ENCODE peak calls at places on chromosomes 6 and 20, in ten cellular contexts. J is naive thymus-derived CD4-positive, alpha-beta T cell; G is tibial nerve; I is fibroblast of lung; Z is left ventricle myocardium inferior; Y is neural progenitor cell; M is keratinocyte; T is tibial artery; O is lung; F is adrenal gland. H is an unnamed sample. For H3K4me1 and H3K27me3, the result is how much of the 10 kb centered on the place peaks cover.

GRCh38 chr6:34170341-34170740 is 24.5 kb upstream of the GRM4 start:
- DNase-seq in J (no peak), G (no peak), I (peak), Z (no peak), Y (no peak), M (no peak), T (no peak), O (no peak), F (no peak), H (no peak)

GRCh38 chr20:32559753-32560380 is 25.3 kb downstream of the NOL4L start:
- DNase-seq in J (no peak), G (no peak), I (no peak), Z (no peak), Y (peak), M (no peak), T (no peak), O (no peak), F (no peak), H (no peak)

GRCh38 chr20:5488823-5489222 is 172.1 kb upstream of the PROKR2 start:
- DNase-seq in J (no peak), G (no peak), I (no peak), Z (no peak), Y (no peak), M (no peak), T (no peak), O (no peak), F (no peak), H (no peak)

GRCh38 chr6:55014321-55015088 is 159.8 kb upstream of the HCRTR2 start:
- DNase-seq in J (no peak), G (no peak), I (peak), Z (no peak), Y (no peak), M (no peak), T (no peak), O (no peak), F (no peak), H (no peak)

GRCh38 chr6:31525932-31526591 is 2.7 kb upstream of the MCCD1 start:
- DNase-seq in J (no peak), G (no peak), I (no peak), Z (no peak), Y (no peak), M (no peak), T (no peak), O (no peak), F (no peak), H (no peak)

GRCh38 chr6:167420177-167420576 is 95.3 kb downstream of the TTLL2 start:
- DNase-seq in J (no peak), G (no peak), I (no peak), Z (no peak), Y (peak), M (no peak), T (no peak), O (no peak), F (no peak), H (no peak)

GRCh38 chr6:83853178-83853967 is at the start of gene RIPPLY2:
- DNase-seq in J (no peak), G (no peak), I (peak), Z (peak), Y (peak), M (no peak), T (peak), O (no peak), F (no peak), H (peak)

GRCh38 chr20:45010399-45010828 is 44.1 kb downstream of the STK4 start:
- DNase-seq in J (no peak), G (no peak), I (peak), Z (no peak), Y (no peak), M (no peak), T (no peak), O (no peak), F (no peak), H (no peak)

GRCh38 chr20:32524871-32525501 is 60.1 kb downstream of the NOL4L start:
- DNase-seq in J (no peak), G (peak), I (no peak), Z (peak), Y (no peak), M (no peak), T (peak), O (no peak), F (peak), H (no peak)

GRCh38 chr6:47094351-47094925 is 52.3 kb upstream of the ADGRF1 start:
- DNase-seq in J (no peak), G (no peak), I (no peak), Z (no peak), Y (no peak), M (no peak), T (no peak), O (no peak), F (no peak), H (no peak)

GRCh38 chr6:21159465-21159864 is 434.1 kb upstream of the SOX4 start:
- DNase-seq in J (no peak), G (no peak), I (no peak), Z (no peak), Y (no peak), M (no peak), T (no peak), O (no peak), F (no peak), H (no peak)

GRCh38 chr6:78598966-78599365 is 268.4 kb upstream of the IRAK1BP1 start:
- DNase-seq in J (no peak), G (peak), I (peak), Z (no peak), Y (no peak), M (peak), T (no peak), O (no peak), F (no peak), H (no peak)

GRCh38 chr6:71419954-71420692 is 131.5 kb downstream of the OGFRL1 start:
- DNase-seq in J (no peak), G (peak), I (peak), Z (peak), Y (peak), M (no peak), T (peak), O (peak), F (peak), H (no peak)

GRCh38 chr6:125421853-125422252 is 120.1 kb upstream of the HDDC2 start:
- DNase-seq in J (no peak), G (peak), I (no peak), Z (peak), Y (peak), M (no peak), T (peak), O (no peak), F (no peak), H (no peak)

GRCh38 chr20:62872863-62873261 is 11.2 kb upstream of the TCFL5 start:
- DNase-seq in J (no peak), G (no peak), I (no peak), Z (no peak), Y (no peak), M (no peak), T (no peak), O (no peak), F (no peak), H (no peak)
- H3K4me1 ChIP-seq in J (under half), G (under half), I (under half), Z (under half), Y (under half), M (under half), T (under half), O (under half), F (under half), H (under half)

GRCh38 chr6:81962198-81962597 is 209.7 kb upstream of the TENT5A start:
- DNase-seq in J (no peak), G (no peak), I (peak), Z (no peak), Y (no peak), M (no peak), T (no peak), O (no peak), F (no peak), H (no peak)
- H3K27me3 ChIP-seq in J (under half), G (under half), I (under half), Z (under half), Y (under half), M (under half), T (under half), O (under half), F (under half), H (under half)

GRCh38 chr20:63708301-63709148 is 686 bp downstream of the ZGPAT start:
- DNase-seq in J (no peak), G (no peak), I (no peak), Z (no peak), Y (peak), M (no peak), T (peak), O (no peak), F (peak), H (no peak)

GRCh38 chr20:63705232-63706026 is 2.3 kb downstream of the ARFRP1 start:
- DNase-seq in J (no peak), G (no peak), I (no peak), Z (no peak), Y (no peak), M (no peak), T (peak), O (no peak), F (no peak), H (no peak)

GRCh38 chr20:63706027-63706695 is 1.6 kb downstream of the ARFRP1 start:
- DNase-seq in J (no peak), G (no peak), I (no peak), Z (no peak), Y (no peak), M (no peak), T (peak), O (peak), F (peak), H (no peak)

GRCh38 chr20:63707558-63708300 is at the start of the genes ARFRP1 and ZGPAT:
- DNase-seq in J (peak), G (peak), I (peak), Z (peak), Y (peak), M (no peak), T (peak), O (peak), F (peak), H (peak)

GRCh38 chr20:63706852-63707557 is 771 bp downstream of the ARFRP1 start:
- DNase-seq in J (peak), G (no peak), I (peak), Z (no peak), Y (peak), M (no peak), T (peak), O (peak), F (peak), H (peak)
- H3K27ac ChIP-seq in J (peak), G (peak), I (peak), Z (peak), Y (no peak), M (peak), T (peak), O (peak), F (peak), H (peak)

GRCh38 chr6:158660331-158660730 is 10.5 kb downstream of the SYTL3 start:
- DNase-seq in J (peak), G (no peak), I (peak), Z (no peak), Y (peak), M (no peak), T (no peak), O (no peak), F (no peak), H (peak)

GRCh38 chr6:158654498-158654897 is 4.6 kb downstream of the SYTL3 start:
- DNase-seq in J (no peak), G (no peak), I (peak), Z (peak), Y (no peak), M (no peak), T (peak), O (peak), F (peak), H (no peak)

GRCh38 chr6:158655569-158656450 is 6.0 kb downstream of the SYTL3 start:
- DNase-seq in J (no peak), G (no peak), I (no peak), Z (no peak), Y (no peak), M (no peak), T (no peak), O (peak), F (peak), H (no peak)

GRCh38 chr6:158653577-158654354 is 3.9 kb downstream of the SYTL3 start:
- DNase-seq in J (peak), G (no peak), I (peak), Z (no peak), Y (no peak), M (no peak), T (peak), O (no peak), F (peak), H (peak)

GRCh38 chr6:158654960-158655485 is 5.2 kb downstream of the SYTL3 start:
- DNase-seq in J (peak), G (no peak), I (peak), Z (no peak), Y (no peak), M (no peak), T (peak), O (peak), F (peak), H (no peak)
- H3K4me1 ChIP-seq in J (half or more), G (under half), I (under half), Z (under half), Y (under half), M (under half), T (under half), O (under half), F (under half), H (half or more)

DNA sequence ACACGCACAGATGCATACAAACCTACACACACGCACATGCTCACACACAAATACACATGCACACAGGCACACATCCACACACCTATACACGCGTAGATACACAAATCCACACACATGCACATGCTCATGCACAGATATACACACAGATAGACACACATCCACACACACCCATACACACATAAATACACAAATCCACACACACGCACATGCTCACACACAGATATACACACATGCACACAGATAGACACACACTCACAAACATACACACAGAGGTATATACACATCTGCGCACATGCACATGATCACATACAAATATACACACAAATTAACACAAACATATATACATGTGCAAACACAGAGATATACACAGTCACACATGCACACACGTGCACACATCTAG is 69.9 kb upstream of the FOXA2 start:
- DNase-seq in J (no peak), G (no peak), I (no peak), Z (no peak), Y (no peak), M (no peak), T (no peak), O (no peak), F (no peak), H (no peak)
- H3K27me3 ChIP-seq in J (under half), G (under half), I (under half), Z (half or more), Y (under half), M (under half), T (under half), O (under half), F (under half), H (under half)

DNA sequence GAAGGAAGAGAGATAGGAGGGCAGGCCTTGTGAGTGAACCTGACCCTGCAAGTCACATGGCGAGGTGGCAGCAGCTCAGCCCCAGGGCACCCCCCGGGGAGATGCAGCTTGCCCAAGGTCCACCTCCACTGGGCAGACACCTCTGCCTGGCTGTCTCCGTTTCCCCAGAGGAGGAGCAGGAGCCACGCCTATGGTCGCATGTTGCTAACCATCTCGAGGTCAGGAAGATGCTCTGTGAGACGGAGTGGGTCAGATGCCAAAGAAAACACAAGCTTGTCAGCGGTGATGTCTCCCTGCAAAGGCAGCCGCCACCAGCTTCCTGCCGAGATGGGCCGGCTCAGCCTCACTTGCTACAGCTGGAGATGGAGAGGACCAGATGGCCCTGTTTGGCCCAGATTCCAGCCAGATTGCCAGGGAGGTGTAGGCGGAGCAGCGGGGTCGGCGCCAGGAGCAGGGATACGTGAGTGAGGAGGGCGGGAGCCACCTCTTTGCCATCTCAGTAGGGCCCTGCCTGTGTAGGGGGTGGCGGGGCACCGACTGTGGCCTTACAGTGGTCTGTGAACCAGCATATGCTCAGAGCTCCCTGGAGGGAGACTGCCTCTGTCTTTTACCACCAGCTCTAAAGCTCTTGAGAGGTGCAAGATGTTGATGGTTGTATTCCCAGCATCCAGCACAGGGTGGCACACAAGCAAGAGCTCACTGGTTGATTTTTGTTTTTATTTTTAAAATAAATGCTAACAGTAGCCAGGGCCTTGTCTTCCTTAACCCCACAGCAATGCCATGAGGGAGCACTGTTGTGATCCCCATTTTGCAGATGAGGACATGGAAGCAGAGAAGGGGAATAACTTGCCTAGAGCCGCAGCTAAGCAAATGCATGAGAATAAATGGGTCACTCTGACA is 42.9 kb upstream of the FAM83D start:
- DNase-seq in J (no peak), G (no peak), I (no peak), Z (no peak), Y (no peak), M (no peak), T (no peak), O (no peak), F (peak), H (no peak)
- H3K27ac ChIP-seq in J (no peak), G (no peak), I (no peak), Z (peak), Y (no peak), M (no peak), T (no peak), O (peak), F (no peak), H (peak)

GRCh38 chr6:117481926-117482239 is 591 bp upstream of the DCBLD1 start:
- DNase-seq in J (no peak), G (no peak), I (no peak), Z (no peak), Y (peak), M (no peak), T (no peak), O (no peak), F (no peak), H (no peak)

GRCh38 chr6:117480651-117481050 is 1.8 kb upstream of the DCBLD1 start:
- DNase-seq in J (no peak), G (no peak), I (no peak), Z (no peak), Y (no peak), M (no peak), T (no peak), O (no peak), F (no peak), H (no peak)

GRCh38 chr6:117478853-117479231 is 3.6 kb upstream of the DCBLD1 start:
- DNase-seq in J (no peak), G (no peak), I (no peak), Z (no peak), Y (no peak), M (no peak), T (no peak), O (no peak), F (no peak), H (no peak)

GRCh38 chr6:117481278-117481925 is 1.1 kb upstream of the DCBLD1 start:
- DNase-seq in J (peak), G (no peak), I (no peak), Z (no peak), Y (peak), M (no peak), T (peak), O (no peak), F (no peak), H (peak)

GRCh38 chr6:117477988-117478852 is 4.3 kb upstream of the DCBLD1 start:
- DNase-seq in J (no peak), G (no peak), I (no peak), Z (no peak), Y (peak), M (no peak), T (no peak), O (no peak), F (peak), H (peak)
- H3K4me1 ChIP-seq in J (under half), G (under half), I (under half), Z (under half), Y (under half), M (under half), T (under half), O (under half), F (under half), H (under half)